ENCODE peak calls at places on chromosomes 4 and X, in nine cellular contexts. G, S, O, N, L, B, F, M and J are unnamed samples.

GRCh38 chr4:152935661-152936445 is at the start of gene FHDC1:
- DNase-seq in G (no peak), S (no peak), O (peak), N (peak), L (peak), B (peak), F (peak), M (no peak), J (peak)

GRCh38 chrX:84046403-84046984 is 141.5 kb downstream of the RPS6KA6 start:
- DNase-seq in G (no peak), S (peak), O (peak), N (peak), L (peak), B (no peak), F (peak), M (peak), J (peak)

GRCh38 chrX:119677654-119677981 is 15.3 kb downstream of the SEPTIN6 start:
- DNase-seq in G (no peak), S (no peak), O (no peak), N (no peak), L (no peak), B (no peak), F (no peak), M (no peak), J (no peak)

GRCh38 chrX:49041683-49042529 is 1.3 kb downstream of the TFE3 start:
- DNase-seq in G (no peak), S (peak), O (no peak), N (peak), L (no peak), B (no peak), F (no peak), M (peak), J (peak)

GRCh38 chr4:2352729-2353221 is 65.7 kb downstream of the ZFYVE28 start:
- DNase-seq in G (no peak), S (no peak), O (no peak), N (no peak), L (no peak), B (no peak), F (no peak), M (no peak), J (no peak)

GRCh38 chr4:185742766-185743165 is 69.2 kb downstream of the SORBS2 start:
- DNase-seq in G (no peak), S (no peak), O (no peak), N (no peak), L (no peak), B (no peak), F (no peak), M (no peak), J (peak)

GRCh38 chr4:166165829-166166420 is 292.9 kb downstream of the TLL1 start:
- DNase-seq in G (no peak), S (peak), O (peak), N (peak), L (no peak), B (peak), F (peak), M (peak), J (peak)

GRCh38 chr4:86892639-86892965 is 380 bp upstream of the C4orf36 start:
- DNase-seq in G (no peak), S (no peak), O (no peak), N (no peak), L (no peak), B (no peak), F (no peak), M (no peak), J (no peak)

GRCh38 chr4:131054489-131055019 is 1958.6 kb downstream of the C4orf33 start:
- DNase-seq in G (no peak), S (no peak), O (no peak), N (no peak), L (no peak), B (peak), F (no peak), M (no peak), J (peak)

GRCh38 chr4:168486961-168487820 is 6.9 kb upstream of the DDX60L start:
- DNase-seq in G (no peak), S (peak), O (no peak), N (peak), L (no peak), B (peak), F (no peak), M (peak), J (peak)

GRCh38 chr4:144699565-144699964 is 53.6 kb downstream of the HHIP start:
- DNase-seq in G (no peak), S (no peak), O (no peak), N (peak), L (no peak), B (no peak), F (no peak), M (peak), J (peak)

GRCh38 chrX:14673764-14674163 is 144.4 kb downstream of the GLRA2 start:
- DNase-seq in G (no peak), S (peak), O (peak), N (peak), L (no peak), B (peak), F (peak), M (peak), J (peak)

GRCh38 chr4:87521757-87522374 is 7.3 kb downstream of the SPARCL1 start:
- DNase-seq in G (no peak), S (no peak), O (peak), N (peak), L (no peak), B (peak), F (peak), M (peak), J (peak)

GRCh38 chr4:122360754-122361153 is 18.1 kb upstream of the ADAD1 start:
- DNase-seq in G (no peak), S (no peak), O (no peak), N (no peak), L (no peak), B (no peak), F (no peak), M (no peak), J (no peak)

GRCh38 chr4:185513489-185514181 is 21.7 kb downstream of the PDLIM3 start:
- DNase-seq in G (no peak), S (no peak), O (no peak), N (peak), L (no peak), B (no peak), F (peak), M (peak), J (no peak)

GRCh38 chr4:76072760-76073159 is 1.7 kb upstream of the ART3 start:
- DNase-seq in G (no peak), S (no peak), O (no peak), N (no peak), L (no peak), B (no peak), F (no peak), M (no peak), J (no peak)

GRCh38 chr4:123093247-123093646 is 170.8 kb upstream of the NUDT6 start:
- DNase-seq in G (no peak), S (no peak), O (no peak), N (no peak), L (no peak), B (no peak), F (no peak), M (no peak), J (no peak)

GRCh38 chrX:69014200-69014599 is 151.1 kb downstream of the PJA1 start:
- DNase-seq in G (no peak), S (no peak), O (no peak), N (peak), L (no peak), B (no peak), F (no peak), M (peak), J (peak)

GRCh38 chr4:185654965-185655554 is 119.8 kb upstream of the PDLIM3 start:
- DNase-seq in G (no peak), S (no peak), O (no peak), N (no peak), L (no peak), B (no peak), F (no peak), M (no peak), J (no peak)

GRCh38 chrX:9662148-9662547 is 103.5 kb downstream of the GPR143 start:
- DNase-seq in G (no peak), S (no peak), O (no peak), N (peak), L (no peak), B (no peak), F (no peak), M (peak), J (no peak)

GRCh38 chrX:138858946-138859345 is 147.4 kb upstream of the FGF13 start:
- DNase-seq in G (no peak), S (no peak), O (no peak), N (peak), L (no peak), B (no peak), F (no peak), M (no peak), J (no peak)

GRCh38 chr4:71732706-71733105 is 51.2 kb downstream of the GC start:
- DNase-seq in G (no peak), S (peak), O (peak), N (peak), L (no peak), B (no peak), F (no peak), M (peak), J (peak)

GRCh38 chr4:74897390-74897789 is 35.5 kb upstream of the PARM1 start:
- DNase-seq in G (no peak), S (no peak), O (no peak), N (no peak), L (no peak), B (peak), F (no peak), M (no peak), J (peak)

GRCh38 chr4:102787096-102787867 is 26.5 kb upstream of the MANBA start:
- DNase-seq in G (no peak), S (no peak), O (no peak), N (peak), L (no peak), B (peak), F (no peak), M (peak), J (peak)

GRCh38 chr4:3231431-3231980 is 17.5 kb upstream of the MSANTD1 start:
- DNase-seq in G (no peak), S (no peak), O (no peak), N (no peak), L (no peak), B (no peak), F (no peak), M (no peak), J (no peak)

GRCh38 chr4:7382634-7383014 is 52.1 kb downstream of the PSAPL1 start:
- DNase-seq in G (no peak), S (no peak), O (no peak), N (no peak), L (no peak), B (no peak), F (no peak), M (no peak), J (no peak)

GRCh38 chrX:106940068-106940467 is 19.9 kb downstream of the CLDN2 start:
- DNase-seq in G (no peak), S (no peak), O (no peak), N (no peak), L (no peak), B (no peak), F (no peak), M (no peak), J (no peak)

GRCh38 chrX:9724711-9725110 is 40.9 kb downstream of the GPR143 start:
- DNase-seq in G (no peak), S (no peak), O (no peak), N (peak), L (no peak), B (no peak), F (no peak), M (no peak), J (peak)

GRCh38 chrX:15929231-15929630 is 74.6 kb upstream of the AP1S2 start:
- DNase-seq in G (no peak), S (no peak), O (no peak), N (no peak), L (no peak), B (no peak), F (no peak), M (no peak), J (no peak)

GRCh38 chr4:37625499-37625898 is 60.7 kb downstream of the RELL1 start:
- DNase-seq in G (no peak), S (no peak), O (no peak), N (no peak), L (no peak), B (no peak), F (no peak), M (no peak), J (no peak)

GRCh38 chr4:77578145-77578544 is 27.5 kb upstream of the CXCL13 start:
- DNase-seq in G (no peak), S (no peak), O (no peak), N (no peak), L (no peak), B (no peak), F (no peak), M (no peak), J (no peak)
- TF ChIP-seq CTCF in G (no peak), S (no peak), O (peak), N (no peak), L (no peak), B (peak), F (peak), M (peak), J (no peak)

DNA sequence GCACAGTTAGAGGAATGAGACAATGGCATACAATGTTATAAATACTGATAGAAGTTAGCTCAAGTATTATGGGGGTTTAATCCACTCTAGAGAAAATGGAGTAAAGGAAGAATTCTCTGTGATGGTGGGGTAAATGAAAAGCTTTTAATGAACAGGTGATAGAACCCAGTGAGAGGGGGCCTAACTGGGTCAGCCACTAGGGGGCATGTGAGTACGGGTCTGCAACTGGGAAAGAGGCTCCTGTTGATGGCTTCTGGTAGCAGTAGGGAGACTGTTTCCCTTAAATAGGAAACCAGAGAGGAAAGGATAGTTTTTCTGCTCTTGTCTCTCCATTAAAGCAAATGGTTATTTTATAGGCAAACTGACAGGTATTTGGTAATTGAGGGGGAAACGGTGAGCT is 132.8 kb upstream of the GPR101 start:
- DNase-seq in G (no peak), S (no peak), O (no peak), N (no peak), L (peak), B (no peak), F (no peak), M (no peak), J (no peak)
- TF ChIP-seq CTCF in G (no peak), S (no peak), O (peak), N (no peak), L (no peak), B (peak), F (peak), M (peak), J (no peak)

DNA sequence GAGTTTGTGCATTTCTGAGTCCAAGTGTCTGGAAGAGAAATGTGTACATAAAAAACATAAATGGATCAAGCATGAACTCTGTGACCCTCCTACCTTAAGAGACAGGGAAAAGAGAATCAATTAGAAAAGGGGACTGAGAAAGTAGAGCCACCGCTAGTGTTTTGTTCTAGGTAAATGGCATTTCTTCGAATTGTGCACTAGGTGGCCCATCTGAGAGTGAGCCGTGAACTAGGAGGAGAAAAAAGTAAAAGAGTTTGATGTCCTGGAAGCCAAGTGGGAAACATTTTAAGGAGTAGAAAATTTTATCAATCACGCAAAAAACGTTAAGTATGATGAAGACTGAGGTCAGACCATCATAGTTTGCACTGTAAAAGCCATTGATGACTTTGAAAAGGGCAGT is 55.1 kb downstream of the NAF1 start:
- DNase-seq in G (no peak), S (no peak), O (no peak), N (peak), L (no peak), B (no peak), F (no peak), M (peak), J (no peak)
- TF ChIP-seq CTCF in G (no peak), S (no peak), O (no peak), N (peak), L (no peak), B (no peak), F (no peak), M (peak), J (no peak)

GRCh38 chr4:24734511-24734910 is 60.9 kb upstream of the SOD3 start:
- DNase-seq in G (no peak), S (no peak), O (no peak), N (no peak), L (no peak), B (no peak), F (no peak), M (no peak), J (no peak)

GRCh38 chr4:24730256-24731001 is 64.9 kb upstream of the SOD3 start:
- DNase-seq in G (no peak), S (no peak), O (no peak), N (peak), L (no peak), B (no peak), F (no peak), M (peak), J (no peak)

GRCh38 chr4:24731448-24731847 is 63.9 kb upstream of the SOD3 start:
- DNase-seq in G (no peak), S (no peak), O (no peak), N (no peak), L (no peak), B (no peak), F (no peak), M (no peak), J (no peak)

GRCh38 chr4:24741915-24742314 is 53.5 kb upstream of the SOD3 start:
- DNase-seq in G (no peak), S (no peak), O (no peak), N (no peak), L (no peak), B (no peak), F (no peak), M (no peak), J (no peak)

GRCh38 chr4:24736066-24736465 is 59.3 kb upstream of the SOD3 start:
- DNase-seq in G (no peak), S (no peak), O (no peak), N (peak), L (no peak), B (peak), F (no peak), M (peak), J (peak)
- TF ChIP-seq CTCF in G (no peak), S (no peak), O (peak), N (peak), L (no peak), B (peak), F (peak), M (peak), J (peak)